ENCODE peak calls at places on chromosome 11, in ten cellular contexts. One of them, this sample, is unnamed.
A peak's percentile ranks its signal among the peaks of the same experiment; 100 is the strongest.

GRCh38 chr11:66112041-66112491 is 42.0 kb downstream of the PACS1 start:
- DNase-seq in IMR-90: no peak
- DNase-seq in BJ: no peak
- DNase-seq in fibroblast of lung: no peak
- DNase-seq in keratinocyte: no peak
- DNase-seq in PC-9: no peak
- DNase-seq in psoas muscle: no peak
- DNase-seq in sigmoid colon: no peak
- DNase-seq in PC-3: no peak
- DNase-seq in brain microvascular endothelial cell: no peak
- DNase-seq in this sample: peak; percentile 19

GRCh38 chr11:128848815-128849455 is 18.2 kb downstream of the KCNJ1 start:
- DNase-seq in IMR-90: peak; percentile 12
- DNase-seq in BJ: no peak
- DNase-seq in fibroblast of lung: peak; percentile 25
- DNase-seq in keratinocyte: no peak
- DNase-seq in PC-9: no peak
- DNase-seq in psoas muscle: peak; percentile 38
- DNase-seq in sigmoid colon: no peak
- DNase-seq in PC-3: peak; percentile 65
- DNase-seq in brain microvascular endothelial cell: peak; percentile 57
- DNase-seq in this sample: peak; percentile 71

GRCh38 chr11:69642549-69642912 is 1.6 kb downstream of the CCND1 start:
- DNase-seq in IMR-90: no peak
- DNase-seq in BJ: no peak
- DNase-seq in fibroblast of lung: no peak
- DNase-seq in keratinocyte: no peak
- DNase-seq in PC-9: no peak
- DNase-seq in psoas muscle: no peak
- DNase-seq in sigmoid colon: peak; percentile 65
- DNase-seq in PC-3: no peak
- DNase-seq in brain microvascular endothelial cell: no peak
- DNase-seq in this sample: no peak

GRCh38 chr11:8311366-8311765 is 47.7 kb upstream of the LMO1 start:
- DNase-seq in IMR-90: no peak
- DNase-seq in BJ: no peak
- DNase-seq in fibroblast of lung: no peak
- DNase-seq in keratinocyte: no peak
- DNase-seq in PC-9: no peak
- DNase-seq in psoas muscle: no peak
- DNase-seq in sigmoid colon: peak; percentile 42
- DNase-seq in PC-3: no peak
- DNase-seq in brain microvascular endothelial cell: no peak
- DNase-seq in this sample: no peak

GRCh38 chr11:106474274-106474673 is 396.8 kb downstream of the AASDHPPT start:
- DNase-seq in IMR-90: no peak
- DNase-seq in BJ: no peak
- DNase-seq in fibroblast of lung: no peak
- DNase-seq in keratinocyte: no peak
- DNase-seq in PC-9: no peak
- DNase-seq in psoas muscle: no peak
- DNase-seq in sigmoid colon: no peak
- DNase-seq in PC-3: no peak
- DNase-seq in brain microvascular endothelial cell: no peak
- DNase-seq in this sample: no peak

GRCh38 chr11:94861306-94861845 is 93.2 kb downstream of the AMOTL1 start:
- DNase-seq in IMR-90: no peak
- DNase-seq in BJ: no peak
- DNase-seq in fibroblast of lung: no peak
- DNase-seq in keratinocyte: no peak
- DNase-seq in PC-9: no peak
- DNase-seq in psoas muscle: no peak
- DNase-seq in sigmoid colon: no peak
- DNase-seq in PC-3: no peak
- DNase-seq in brain microvascular endothelial cell: no peak
- DNase-seq in this sample: no peak

GRCh38 chr11:76030973-76031590 is 175.2 kb downstream of the WNT11 start:
- DNase-seq in IMR-90: no peak
- DNase-seq in BJ: no peak
- DNase-seq in fibroblast of lung: peak; percentile 28
- DNase-seq in keratinocyte: no peak
- DNase-seq in PC-9: peak; percentile 42
- DNase-seq in psoas muscle: no peak
- DNase-seq in sigmoid colon: no peak
- DNase-seq in PC-3: peak; percentile 60
- DNase-seq in brain microvascular endothelial cell: peak; percentile 47
- DNase-seq in this sample: no peak

GRCh38 chr11:34840736-34841386 is 75.3 kb downstream of the APIP start:
- DNase-seq in IMR-90: peak; percentile 13
- DNase-seq in BJ: no peak
- DNase-seq in fibroblast of lung: no peak
- DNase-seq in keratinocyte: no peak
- DNase-seq in PC-9: peak; percentile 47
- DNase-seq in psoas muscle: no peak
- DNase-seq in sigmoid colon: no peak
- DNase-seq in PC-3: peak; percentile 27
- DNase-seq in brain microvascular endothelial cell: no peak
- DNase-seq in this sample: peak; percentile 37

GRCh38 chr11:114162719-114163123 is 103.2 kb downstream of the ZBTB16 start:
- DNase-seq in IMR-90: peak; percentile 94
- DNase-seq in BJ: peak; percentile 92
- DNase-seq in fibroblast of lung: peak; percentile 100
- DNase-seq in keratinocyte: peak; percentile 90
- DNase-seq in PC-9: peak; percentile 45
- DNase-seq in psoas muscle: peak; percentile 85
- DNase-seq in sigmoid colon: peak; percentile 99
- DNase-seq in PC-3: peak; percentile 95
- DNase-seq in brain microvascular endothelial cell: peak; percentile 96
- DNase-seq in this sample: no peak

GRCh38 chr11:72002841-72003775 is 4.4 kb downstream of the IL18BP start:
- DNase-seq in IMR-90: no peak
- DNase-seq in BJ: no peak
- DNase-seq in fibroblast of lung: no peak
- DNase-seq in keratinocyte: no peak
- DNase-seq in PC-9: no peak
- DNase-seq in psoas muscle: no peak
- DNase-seq in sigmoid colon: no peak
- DNase-seq in PC-3: no peak
- DNase-seq in brain microvascular endothelial cell: no peak
- DNase-seq in this sample: no peak

GRCh38 chr11:108973402-108974119 is 308.7 kb downstream of the DDX10 start:
- DNase-seq in IMR-90: peak; percentile 81
- DNase-seq in BJ: peak; percentile 69
- DNase-seq in fibroblast of lung: peak; percentile 49
- DNase-seq in keratinocyte: peak; percentile 17
- DNase-seq in PC-9: peak; percentile 83
- DNase-seq in psoas muscle: no peak
- DNase-seq in sigmoid colon: no peak
- DNase-seq in PC-3: peak; percentile 96
- DNase-seq in brain microvascular endothelial cell: peak; percentile 64
- DNase-seq in this sample: no peak

GRCh38 chr11:17352925-17353227 is 1.3 kb downstream of the NCR3LG1 start:
- DNase-seq in IMR-90: peak; percentile 34
- DNase-seq in BJ: no peak
- DNase-seq in fibroblast of lung: peak; percentile 57
- DNase-seq in keratinocyte: no peak
- DNase-seq in PC-9: peak; percentile 44
- DNase-seq in psoas muscle: peak; percentile 37
- DNase-seq in sigmoid colon: peak; percentile 69
- DNase-seq in PC-3: peak; percentile 43
- DNase-seq in brain microvascular endothelial cell: no peak
- DNase-seq in this sample: peak; percentile 51

GRCh38 chr11:17350455-17351170 is 987 bp upstream of the NCR3LG1 start:
- DNase-seq in IMR-90: no peak
- DNase-seq in BJ: no peak
- DNase-seq in fibroblast of lung: peak; percentile 10
- DNase-seq in keratinocyte: no peak
- DNase-seq in PC-9: no peak
- DNase-seq in psoas muscle: no peak
- DNase-seq in sigmoid colon: no peak
- DNase-seq in PC-3: no peak
- DNase-seq in brain microvascular endothelial cell: no peak
- DNase-seq in this sample: no peak

GRCh38 chr11:17353228-17354021 is 1.8 kb downstream of the NCR3LG1 start:
- DNase-seq in IMR-90: peak; percentile 76
- DNase-seq in BJ: peak; percentile 9
- DNase-seq in fibroblast of lung: peak; percentile 78
- DNase-seq in keratinocyte: no peak
- DNase-seq in PC-9: peak; percentile 51
- DNase-seq in psoas muscle: peak; percentile 74
- DNase-seq in sigmoid colon: peak; percentile 87
- DNase-seq in PC-3: peak; percentile 65
- DNase-seq in brain microvascular endothelial cell: peak; percentile 70
- DNase-seq in this sample: peak; percentile 73

GRCh38 chr11:17351510-17352176 is at the start of gene NCR3LG1:
- DNase-seq in IMR-90: peak; percentile 77
- DNase-seq in BJ: peak; percentile 5
- DNase-seq in fibroblast of lung: peak; percentile 78
- DNase-seq in keratinocyte: no peak
- DNase-seq in PC-9: peak; percentile 46
- DNase-seq in psoas muscle: peak; percentile 65
- DNase-seq in sigmoid colon: peak; percentile 86
- DNase-seq in PC-3: no peak
- DNase-seq in brain microvascular endothelial cell: peak; percentile 52
- DNase-seq in this sample: peak; percentile 43

DNA sequence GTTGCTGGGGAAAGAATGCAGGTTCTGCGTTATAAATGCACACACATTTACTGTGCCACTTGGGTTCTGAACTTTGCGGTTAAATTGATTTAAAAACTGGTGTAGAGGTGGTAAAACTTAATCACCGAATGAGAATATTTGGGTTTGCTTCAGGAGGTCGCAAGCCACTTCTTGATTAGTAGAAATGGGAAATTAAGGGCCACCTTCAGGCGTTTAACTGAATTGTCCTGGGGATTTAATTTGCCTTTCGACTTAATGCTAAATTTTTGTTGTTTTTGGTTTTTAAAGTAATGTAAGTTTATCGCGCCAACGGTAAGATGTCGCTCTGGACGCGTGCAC is 460 bp upstream of the NCR3LG1 start:
- DNase-seq in IMR-90: no peak
- DNase-seq in BJ: no peak
- DNase-seq in fibroblast of lung: no peak
- DNase-seq in keratinocyte: no peak
- DNase-seq in PC-9: no peak
- DNase-seq in psoas muscle: no peak
- DNase-seq in sigmoid colon: no peak
- DNase-seq in PC-3: no peak
- DNase-seq in brain microvascular endothelial cell: no peak
- DNase-seq in this sample: no peak
- TF ChIP-seq CTCF in IMR-90: peak; percentile 16
- TF ChIP-seq CTCF in BJ: peak; percentile 33
- TF ChIP-seq CTCF in fibroblast of lung: no peak
- TF ChIP-seq CTCF in keratinocyte: no peak
- TF ChIP-seq CTCF in PC-9: peak; percentile 44
- TF ChIP-seq CTCF in psoas muscle: no peak
- TF ChIP-seq CTCF in sigmoid colon: no peak
- TF ChIP-seq CTCF in PC-3: peak; percentile 16
- TF ChIP-seq CTCF in brain microvascular endothelial cell: no peak
- TF ChIP-seq CTCF in this sample: no peak

DNA sequence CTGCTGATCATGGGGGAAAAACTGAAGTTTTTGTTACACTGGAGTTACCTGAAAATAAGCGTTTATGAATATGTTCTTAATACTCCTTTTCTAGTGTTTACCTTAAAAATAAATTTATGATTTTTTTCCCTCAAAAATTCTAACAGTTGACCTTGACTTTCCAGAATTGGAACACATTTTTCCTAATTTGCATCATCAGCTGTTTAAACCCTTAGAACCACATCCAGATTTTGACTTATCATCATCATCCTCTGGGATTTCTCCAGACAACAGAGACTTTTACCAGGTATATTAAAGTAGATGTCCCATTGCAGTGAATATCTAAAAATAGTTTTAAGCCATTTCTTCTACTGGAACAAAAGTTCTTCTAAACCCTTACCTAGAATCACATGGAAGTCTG is 17.2 kb downstream of the TAF1D start:
- DNase-seq in IMR-90: no peak
- DNase-seq in BJ: no peak
- DNase-seq in fibroblast of lung: no peak
- DNase-seq in keratinocyte: no peak
- DNase-seq in PC-9: no peak
- DNase-seq in psoas muscle: no peak
- DNase-seq in sigmoid colon: no peak
- DNase-seq in PC-3: no peak
- DNase-seq in brain microvascular endothelial cell: no peak
- DNase-seq in this sample: no peak
- H3K36me3 ChIP-seq in IMR-90: peaks cover 15% of the 10 kb centered on the region
- H3K36me3 ChIP-seq in BJ: peaks cover 6% of the 10 kb centered on the region
- H3K36me3 ChIP-seq in fibroblast of lung: peaks cover 3% of the 10 kb centered on the region
- H3K36me3 ChIP-seq in keratinocyte: peaks cover under 1% of the 10 kb centered on the region
- H3K36me3 ChIP-seq in PC-9: peaks cover 32% of the 10 kb centered on the region
- H3K36me3 ChIP-seq in psoas muscle: peaks cover 78% of the 10 kb centered on the region
- H3K36me3 ChIP-seq in sigmoid colon: peaks cover 6% of the 10 kb centered on the region
- H3K36me3 ChIP-seq in PC-3: peaks cover 63% of the 10 kb centered on the region
- H3K36me3 ChIP-seq in brain microvascular endothelial cell: peaks cover 17% of the 10 kb centered on the region
- H3K36me3 ChIP-seq in this sample: peaks cover 82% of the 10 kb centered on the region

DNA sequence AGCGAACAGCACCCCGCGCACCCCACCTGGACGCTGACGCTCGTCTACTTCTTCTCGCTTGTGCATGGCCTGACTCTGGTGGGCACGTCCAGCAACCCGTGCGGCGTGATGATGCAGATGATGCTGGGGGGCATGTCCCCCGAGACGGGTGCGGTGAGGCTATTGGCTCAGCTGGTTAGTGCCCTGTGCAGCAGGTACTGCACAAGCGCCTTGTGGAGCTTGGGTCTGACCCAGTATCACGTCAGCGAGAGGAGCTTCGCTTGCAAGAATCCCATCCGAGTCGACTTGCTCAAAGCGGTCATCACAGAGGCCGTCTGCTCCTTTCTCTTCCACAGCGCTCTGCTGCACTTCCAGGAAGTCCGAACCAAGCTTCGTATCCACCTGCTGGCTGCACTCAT is 440 bp downstream of the AQP11 start:
- DNase-seq in IMR-90: peak; percentile 46
- DNase-seq in BJ: no peak
- DNase-seq in fibroblast of lung: peak; percentile 46
- DNase-seq in keratinocyte: no peak
- DNase-seq in PC-9: no peak
- DNase-seq in psoas muscle: no peak
- DNase-seq in sigmoid colon: peak; percentile 73
- DNase-seq in PC-3: peak; percentile 73
- DNase-seq in brain microvascular endothelial cell: peak; percentile 21
- DNase-seq in this sample: peak; percentile 23
- TF ChIP-seq CTCF in IMR-90: no peak
- TF ChIP-seq CTCF in BJ: no peak
- TF ChIP-seq CTCF in fibroblast of lung: no peak
- TF ChIP-seq CTCF in keratinocyte: no peak
- TF ChIP-seq CTCF in PC-9: no peak
- TF ChIP-seq CTCF in psoas muscle: no peak
- TF ChIP-seq CTCF in sigmoid colon: no peak
- TF ChIP-seq CTCF in PC-3: peak; percentile 49
- TF ChIP-seq CTCF in brain microvascular endothelial cell: no peak
- TF ChIP-seq CTCF in this sample: no peak

DNA sequence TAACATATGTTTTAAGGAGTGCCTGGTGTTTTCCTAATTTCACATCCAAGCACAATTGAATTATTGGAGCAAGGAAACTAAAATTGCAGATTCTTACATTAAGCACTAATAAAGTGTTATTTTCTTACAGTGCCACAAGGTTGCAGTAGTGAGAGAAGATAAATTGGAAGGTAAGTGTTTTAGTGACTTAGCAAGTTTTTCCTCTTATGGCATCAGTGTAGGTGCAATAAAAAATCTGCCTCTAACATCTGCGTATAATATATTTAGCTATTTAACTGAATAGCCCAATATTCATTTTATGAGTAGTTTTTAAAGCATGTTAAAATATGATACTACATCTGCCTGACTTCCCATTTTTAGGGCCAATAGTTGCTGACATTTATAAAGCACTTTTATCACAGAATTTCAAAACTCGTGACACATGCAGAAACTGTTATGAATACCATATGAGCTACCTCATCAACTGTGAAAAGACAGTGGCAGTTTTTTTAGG is 19.0 kb downstream of the POLD3 start:
- DNase-seq in IMR-90: peak; percentile 87
- DNase-seq in BJ: peak; percentile 86
- DNase-seq in fibroblast of lung: peak; percentile 79
- DNase-seq in keratinocyte: peak; percentile 9
- DNase-seq in PC-9: peak; percentile 75
- DNase-seq in psoas muscle: no peak
- DNase-seq in sigmoid colon: no peak
- DNase-seq in PC-3: peak; percentile 68
- DNase-seq in brain microvascular endothelial cell: no peak
- DNase-seq in this sample: no peak
- H3K36me3 ChIP-seq in IMR-90: peaks cover 7% of the 10 kb centered on the region
- H3K36me3 ChIP-seq in BJ: no peaks in the 10 kb centered on the region
- H3K36me3 ChIP-seq in fibroblast of lung: no peaks in the 10 kb centered on the region
- H3K36me3 ChIP-seq in keratinocyte: peaks cover 2% of the 10 kb centered on the region
- H3K36me3 ChIP-seq in PC-9: peaks cover 42% of the 10 kb centered on the region
- H3K36me3 ChIP-seq in psoas muscle: peaks cover 22% of the 10 kb centered on the region
- H3K36me3 ChIP-seq in sigmoid colon: no peaks in the 10 kb centered on the region
- H3K36me3 ChIP-seq in PC-3: peaks cover 41% of the 10 kb centered on the region
- H3K36me3 ChIP-seq in brain microvascular endothelial cell: peaks cover 10% of the 10 kb centered on the region
- H3K36me3 ChIP-seq in this sample: peaks cover 77% of the 10 kb centered on the region